ENCODE peak calls at places on chromosomes 13 and 19, in six cellular contexts. One of them, this sample, is unnamed.

GRCh38 chr13:96431044-96431581 is 341.2 kb downstream of the HS6ST3 start:
- DNase-seq in GM10248: no peak
- DNase-seq in stimulated activated naive B cell treated with anti-CD40 and anti-IgM and Interleukin-4, amounts not matched to agents 10 μg/mL and 1 μg/mL and 100 μg/mL, for 72 hours: no peak
- DNase-seq in HFF-Myc: no peak
- DNase-seq in KG1: no peak
- DNase-seq in fibroblast of the aortic adventitia: no peak
- DNase-seq in this sample: no peak

GRCh38 chr19:14361824-14362223 is 19.4 kb upstream of the ADGRE5 start:
- DNase-seq in GM10248: peak; percentile 62
- DNase-seq in stimulated activated naive B cell treated with anti-CD40 and anti-IgM and Interleukin-4, amounts not matched to agents 10 μg/mL and 1 μg/mL and 100 μg/mL, for 72 hours: no peak
- DNase-seq in HFF-Myc: no peak
- DNase-seq in KG1: no peak
- DNase-seq in fibroblast of the aortic adventitia: peak; percentile 48
- DNase-seq in this sample: no peak

GRCh38 chr13:50387124-50387581 is 371.9 kb downstream of the KCNRG start:
- DNase-seq in GM10248: peak; percentile 23
- DNase-seq in stimulated activated naive B cell treated with anti-CD40 and anti-IgM and Interleukin-4, amounts not matched to agents 10 μg/mL and 1 μg/mL and 100 μg/mL, for 72 hours: no peak
- DNase-seq in HFF-Myc: no peak
- DNase-seq in KG1: no peak
- DNase-seq in fibroblast of the aortic adventitia: peak; percentile 61
- DNase-seq in this sample: no peak

GRCh38 chr13:49098198-49098597 is 121.9 kb upstream of the MLNR start:
- DNase-seq in GM10248: no peak
- DNase-seq in stimulated activated naive B cell treated with anti-CD40 and anti-IgM and Interleukin-4, amounts not matched to agents 10 μg/mL and 1 μg/mL and 100 μg/mL, for 72 hours: no peak
- DNase-seq in HFF-Myc: peak; percentile 83
- DNase-seq in KG1: no peak
- DNase-seq in fibroblast of the aortic adventitia: peak; percentile 96
- DNase-seq in this sample: no peak

GRCh38 chr13:76884167-76884566 is 2.0 kb downstream of the KCTD12 start:
- DNase-seq in GM10248: peak; percentile 18
- DNase-seq in stimulated activated naive B cell treated with anti-CD40 and anti-IgM and Interleukin-4, amounts not matched to agents 10 μg/mL and 1 μg/mL and 100 μg/mL, for 72 hours: no peak
- DNase-seq in HFF-Myc: peak; percentile 22
- DNase-seq in KG1: no peak
- DNase-seq in fibroblast of the aortic adventitia: peak; percentile 75
- DNase-seq in this sample: no peak

GRCh38 chr13:113432509-113433270 is 20.6 kb downstream of the ADPRHL1 start:
- DNase-seq in GM10248: no peak
- DNase-seq in stimulated activated naive B cell treated with anti-CD40 and anti-IgM and Interleukin-4, amounts not matched to agents 10 μg/mL and 1 μg/mL and 100 μg/mL, for 72 hours: no peak
- DNase-seq in HFF-Myc: no peak
- DNase-seq in KG1: no peak
- DNase-seq in fibroblast of the aortic adventitia: no peak
- DNase-seq in this sample: no peak

GRCh38 chr13:113367771-113368170 is 3.8 kb upstream of the GRTP1 start:
- DNase-seq in GM10248: no peak
- DNase-seq in stimulated activated naive B cell treated with anti-CD40 and anti-IgM and Interleukin-4, amounts not matched to agents 10 μg/mL and 1 μg/mL and 100 μg/mL, for 72 hours: no peak
- DNase-seq in HFF-Myc: no peak
- DNase-seq in KG1: no peak
- DNase-seq in fibroblast of the aortic adventitia: no peak
- DNase-seq in this sample: no peak

GRCh38 chr19:54172764-54173699 is at the start of gene TMC4:
- DNase-seq in GM10248: no peak
- DNase-seq in stimulated activated naive B cell treated with anti-CD40 and anti-IgM and Interleukin-4, amounts not matched to agents 10 μg/mL and 1 μg/mL and 100 μg/mL, for 72 hours: no peak
- DNase-seq in HFF-Myc: no peak
- DNase-seq in KG1: no peak
- DNase-seq in fibroblast of the aortic adventitia: peak; percentile 42
- DNase-seq in this sample: no peak

GRCh38 chr19:10752237-10752912 is 34.5 kb downstream of the DNM2 start:
- DNase-seq in GM10248: no peak
- DNase-seq in stimulated activated naive B cell treated with anti-CD40 and anti-IgM and Interleukin-4, amounts not matched to agents 10 μg/mL and 1 μg/mL and 100 μg/mL, for 72 hours: no peak
- DNase-seq in HFF-Myc: no peak
- DNase-seq in KG1: no peak
- DNase-seq in fibroblast of the aortic adventitia: no peak
- DNase-seq in this sample: no peak

GRCh38 chr19:10315335-10316214 is at the start of gene FDX2:
- DNase-seq in GM10248: peak; percentile 95
- DNase-seq in stimulated activated naive B cell treated with anti-CD40 and anti-IgM and Interleukin-4, amounts not matched to agents 10 μg/mL and 1 μg/mL and 100 μg/mL, for 72 hours: peak; percentile 84
- DNase-seq in HFF-Myc: peak; percentile 63
- DNase-seq in KG1: peak; percentile 58
- DNase-seq in fibroblast of the aortic adventitia: peak; percentile 77
- DNase-seq in this sample: peak; percentile 51

GRCh38 chr19:16249826-16250434 is 52.2 kb downstream of the AP1M1 start:
- DNase-seq in GM10248: no peak
- DNase-seq in stimulated activated naive B cell treated with anti-CD40 and anti-IgM and Interleukin-4, amounts not matched to agents 10 μg/mL and 1 μg/mL and 100 μg/mL, for 72 hours: no peak
- DNase-seq in HFF-Myc: peak; percentile 32
- DNase-seq in KG1: no peak
- DNase-seq in fibroblast of the aortic adventitia: peak; percentile 79
- DNase-seq in this sample: no peak